ENCODE peak calls at places on chromosome 11, in ten cellular contexts. One of them, this sample, is unnamed.

GRCh38 chr11:128624269-128625170 is 37.2 kb upstream of the ETS1 start:
- DNase-seq in LHCN-M2: no peak
- DNase-seq in AG20443: no peak
- DNase-seq in T-helper 9 cell: peak; percentile 67
- DNase-seq in GM04504: no peak
- DNase-seq in AG09309: no peak
- DNase-seq in activated CD4-positive, alpha-beta T cell treated with anti-CD3 and anti-CD28 coated beads for 24 hours: peak; percentile 32
- DNase-seq in effector memory CD8-positive, alpha-beta T cell: peak; percentile 63
- DNase-seq in SW 1271: no peak
- DNase-seq in activated T-cell treated with anti-CD3 and anti-CD28 coated beads, Interleukin-2, amount 50 U/mL, for 48 hours: peak; percentile 71
- DNase-seq in this sample: no peak

GRCh38 chr11:117117681-117118080 is 19.5 kb upstream of the SIK3 start:
- DNase-seq in activated CD4-positive, alpha-beta T cell treated with anti-CD3 and anti-CD28 coated beads for 24 hours: no peak
- DNase-seq in effector memory CD8-positive, alpha-beta T cell: no peak
- DNase-seq in SW 1271: no peak
- DNase-seq in AG09309: no peak
- DNase-seq in GM04504: no peak
- DNase-seq in LHCN-M2: no peak
- DNase-seq in AG20443: no peak
- DNase-seq in T-helper 9 cell: no peak
- DNase-seq in activated T-cell treated with anti-CD3 and anti-CD28 coated beads, Interleukin-2, amount 50 U/mL, for 48 hours: no peak
- DNase-seq in this sample: no peak

GRCh38 chr11:20042717-20043392 is 117.4 kb downstream of the DBX1 start:
- DNase-seq in SW 1271: no peak
- DNase-seq in activated T-cell treated with anti-CD3 and anti-CD28 coated beads, Interleukin-2, amount 50 U/mL, for 48 hours: no peak
- DNase-seq in T-helper 9 cell: no peak
- DNase-seq in GM04504: no peak
- DNase-seq in LHCN-M2: no peak
- DNase-seq in AG20443: no peak
- DNase-seq in activated CD4-positive, alpha-beta T cell treated with anti-CD3 and anti-CD28 coated beads for 24 hours: no peak
- DNase-seq in AG09309: no peak
- DNase-seq in effector memory CD8-positive, alpha-beta T cell: no peak
- DNase-seq in this sample: no peak

GRCh38 chr11:6486256-6486655 is 5.0 kb downstream of the TIMM10B start:
- DNase-seq in GM04504: no peak
- DNase-seq in effector memory CD8-positive, alpha-beta T cell: no peak
- DNase-seq in activated CD4-positive, alpha-beta T cell treated with anti-CD3 and anti-CD28 coated beads for 24 hours: no peak
- DNase-seq in SW 1271: no peak
- DNase-seq in activated T-cell treated with anti-CD3 and anti-CD28 coated beads, Interleukin-2, amount 50 U/mL, for 48 hours: no peak
- DNase-seq in AG20443: no peak
- DNase-seq in AG09309: no peak
- DNase-seq in LHCN-M2: no peak
- DNase-seq in T-helper 9 cell: no peak
- DNase-seq in this sample: no peak

GRCh38 chr11:75298191-75298590 is 53.3 kb downstream of the ARRB1 start:
- DNase-seq in AG09309: no peak
- DNase-seq in GM04504: no peak
- DNase-seq in effector memory CD8-positive, alpha-beta T cell: no peak
- DNase-seq in activated CD4-positive, alpha-beta T cell treated with anti-CD3 and anti-CD28 coated beads for 24 hours: no peak
- DNase-seq in SW 1271: no peak
- DNase-seq in T-helper 9 cell: no peak
- DNase-seq in AG20443: no peak
- DNase-seq in LHCN-M2: no peak
- DNase-seq in activated T-cell treated with anti-CD3 and anti-CD28 coated beads, Interleukin-2, amount 50 U/mL, for 48 hours: no peak
- DNase-seq in this sample: no peak

GRCh38 chr11:71093783-71094182 is 158.6 kb downstream of the SHANK2 start:
- DNase-seq in LHCN-M2: no peak
- DNase-seq in GM04504: no peak
- DNase-seq in SW 1271: no peak
- DNase-seq in AG09309: no peak
- DNase-seq in AG20443: no peak
- DNase-seq in T-helper 9 cell: no peak
- DNase-seq in activated T-cell treated with anti-CD3 and anti-CD28 coated beads, Interleukin-2, amount 50 U/mL, for 48 hours: no peak
- DNase-seq in effector memory CD8-positive, alpha-beta T cell: no peak
- DNase-seq in activated CD4-positive, alpha-beta T cell treated with anti-CD3 and anti-CD28 coated beads for 24 hours: no peak
- DNase-seq in this sample: no peak

GRCh38 chr11:20589796-20590195 is 9.6 kb upstream of the SLC6A5 start:
- DNase-seq in T-helper 9 cell: no peak
- DNase-seq in AG09309: no peak
- DNase-seq in GM04504: no peak
- DNase-seq in SW 1271: no peak
- DNase-seq in activated T-cell treated with anti-CD3 and anti-CD28 coated beads, Interleukin-2, amount 50 U/mL, for 48 hours: no peak
- DNase-seq in AG20443: no peak
- DNase-seq in effector memory CD8-positive, alpha-beta T cell: no peak
- DNase-seq in LHCN-M2: no peak
- DNase-seq in activated CD4-positive, alpha-beta T cell treated with anti-CD3 and anti-CD28 coated beads for 24 hours: no peak
- DNase-seq in this sample: no peak

GRCh38 chr11:47551086-47551485 is 1.8 kb downstream of the CELF1 start:
- DNase-seq in LHCN-M2: peak; percentile 66
- DNase-seq in AG09309: no peak
- DNase-seq in AG20443: no peak
- DNase-seq in GM04504: no peak
- DNase-seq in activated T-cell treated with anti-CD3 and anti-CD28 coated beads, Interleukin-2, amount 50 U/mL, for 48 hours: no peak
- DNase-seq in activated CD4-positive, alpha-beta T cell treated with anti-CD3 and anti-CD28 coated beads for 24 hours: no peak
- DNase-seq in effector memory CD8-positive, alpha-beta T cell: no peak
- DNase-seq in SW 1271: no peak
- DNase-seq in T-helper 9 cell: no peak
- DNase-seq in this sample: peak; percentile 30

GRCh38 chr11:130076774-130077481 is 7.2 kb downstream of the APLP2 start:
- DNase-seq in AG20443: no peak
- DNase-seq in LHCN-M2: no peak
- DNase-seq in AG09309: no peak
- DNase-seq in T-helper 9 cell: no peak
- DNase-seq in SW 1271: no peak
- DNase-seq in activated CD4-positive, alpha-beta T cell treated with anti-CD3 and anti-CD28 coated beads for 24 hours: no peak
- DNase-seq in activated T-cell treated with anti-CD3 and anti-CD28 coated beads, Interleukin-2, amount 50 U/mL, for 48 hours: no peak
- DNase-seq in GM04504: no peak
- DNase-seq in effector memory CD8-positive, alpha-beta T cell: no peak
- DNase-seq in this sample: no peak

GRCh38 chr11:72430743-72431570 is 3.4 kb downstream of the CLPB start:
- DNase-seq in LHCN-M2: peak; percentile 43
- DNase-seq in SW 1271: no peak
- DNase-seq in GM04504: peak; percentile 23
- DNase-seq in AG20443: peak; percentile 81
- DNase-seq in AG09309: no peak
- DNase-seq in activated CD4-positive, alpha-beta T cell treated with anti-CD3 and anti-CD28 coated beads for 24 hours: no peak
- DNase-seq in T-helper 9 cell: peak; percentile 8
- DNase-seq in effector memory CD8-positive, alpha-beta T cell: no peak
- DNase-seq in activated T-cell treated with anti-CD3 and anti-CD28 coated beads, Interleukin-2, amount 50 U/mL, for 48 hours: peak; percentile 51
- DNase-seq in this sample: peak; percentile 47

This sample was measured in Jurkat, Clone E6-1.